ENCODE peak calls at places on chromosome 7, in five cellular contexts. U is B cell; N is activated T-cell treated with anti-CD3 and anti-CD28 coated beads for 1 hour; Z is activated naive CD8-positive, alpha-beta T cell treated with anti-CD3 and anti-CD28 coated beads, Interleukin-2, amount 50 U/mL, for 24 hours; T is hypothalamus. P is an unnamed sample.

GRCh38 chr7:130960208-130960988 is 226.4 kb upstream of the KLF14 start:
- DNase-seq in U (peak; percentile 75), N (no peak), Z (no peak), T (no peak), P (peak; percentile 98)

GRCh38 chr7:35975851-35976454 is 175.1 kb downstream of the SEPTIN7 start:
- DNase-seq in U (peak; percentile 79), N (no peak), Z (peak; percentile 45), T (peak; percentile 21), P (peak; percentile 53)

GRCh38 chr7:4845740-4846142 is 16.1 kb downstream of the PAPOLB start:
- DNase-seq in U (no peak), N (no peak), Z (no peak), T (no peak), P (peak; percentile 72)

GRCh38 chr7:134763960-134764359 is 15.5 kb upstream of the CALD1 start:
- DNase-seq in U (no peak), N (no peak), Z (no peak), T (no peak), P (no peak)

GRCh38 chr7:150756858-150757257 is 19.6 kb downstream of the GIMAP5 start:
- DNase-seq in U (peak; percentile 25), N (no peak), Z (no peak), T (no peak), P (peak; percentile 34)

GRCh38 chr7:1055084-1055450 is 10.7 kb downstream of the GPR146 start:
- DNase-seq in U (peak; percentile 60), N (peak; percentile 52), Z (no peak), T (peak; percentile 65), P (no peak)

GRCh38 chr7:135164357-135165021 is 6.0 kb downstream of the CYREN start:
- DNase-seq in U (no peak), N (no peak), Z (no peak), T (no peak), P (no peak)

GRCh38 chr7:114922652-114923402 is 933 bp downstream of the MDFIC start:
- DNase-seq in U (peak; percentile 58), N (peak; percentile 32), Z (peak; percentile 42), T (no peak), P (peak; percentile 65)

GRCh38 chr7:106570948-106571418 is 90.0 kb downstream of the CCDC71L start:
- DNase-seq in U (no peak), N (no peak), Z (no peak), T (no peak), P (no peak)

GRCh38 chr7:111329367-111330234 is 232.7 kb downstream of the IMMP2L start:
- DNase-seq in U (no peak), N (no peak), Z (no peak), T (no peak), P (no peak)

GRCh38 chr7:75915416-75916156 is 631 bp downstream of the POR start:
- DNase-seq in U (peak; percentile 35), N (peak; percentile 12), Z (peak; percentile 18), T (no peak), P (no peak)

GRCh38 chr7:79282051-79282694 is 171.3 kb downstream of the MAGI2 start:
- DNase-seq in U (no peak), N (no peak), Z (no peak), T (peak; percentile 20), P (peak; percentile 4)

P was measured in MV-4-11.